ENCODE peak calls at places on chromosomes 5 and 9, in seven cellular contexts. N is choroid plexus epithelial cell, G is dorsolateral prefrontal cortex, W is cardiac muscle cell, P is ascending aorta, Z is A549, F is GM12865. Y is an unnamed sample.

GRCh38 chr9:115373000-115373709 is 255.2 kb upstream of the TNC start:
- DNase-seq in N (peak; percentile 95), W (peak; percentile 89), G (no peak), Z (peak; percentile 82), P (no peak), F (no peak), Y (peak; percentile 97)

GRCh38 chr5:33238826-33239670 is 201.7 kb upstream of the TARS1 start:
- DNase-seq in W (no peak), N (no peak), P (no peak), F (peak; percentile 17), G (no peak), Z (no peak), Y (no peak)

GRCh38 chr9:94490465-94490864 is 64.4 kb upstream of the PCAT7 start:
- DNase-seq in P (no peak), F (no peak), G (no peak), W (peak; percentile 28), N (peak; percentile 21), Z (no peak), Y (no peak)

GRCh38 chr9:17342696-17343095 is 207.9 kb downstream of the CNTLN start:
- DNase-seq in N (no peak), F (no peak), P (no peak), Z (no peak), W (no peak), G (peak; percentile 56), Y (no peak)

GRCh38 chr5:55407059-55407684 is 99.4 kb downstream of the MTREX start:
- DNase-seq in W (peak; percentile 71), F (peak; percentile 27), N (peak; percentile 82), G (no peak), Z (peak; percentile 25), P (no peak), Y (peak; percentile 52)

GRCh38 chr5:73039082-73039481 is 81.3 kb upstream of the TMEM171 start:
- DNase-seq in W (no peak), Z (no peak), N (peak; percentile 22), G (no peak), F (no peak), P (no peak), Y (no peak)

GRCh38 chr5:173686950-173687349 is 70.5 kb upstream of the BOD1 start:
- DNase-seq in G (no peak), N (no peak), Z (no peak), P (no peak), W (no peak), F (peak; percentile 61), Y (no peak)

GRCh38 chr5:112174959-112175594 is 244.0 kb downstream of the EPB41L4A start:
- DNase-seq in G (no peak), F (peak; percentile 73), N (peak; percentile 63), Z (peak; percentile 47), P (no peak), W (peak; percentile 71), Y (peak; percentile 48)

GRCh38 chr9:116358251-116358650 is 204.7 kb downstream of the PAPPA start:
- DNase-seq in Z (no peak), F (no peak), P (no peak), N (no peak), G (no peak), W (no peak), Y (no peak)

GRCh38 chr5:78320461-78320860 is 26.0 kb upstream of the AP3B1 start:
- DNase-seq in N (peak; percentile 74), P (no peak), W (peak; percentile 63), G (no peak), F (peak; percentile 41), Z (no peak), Y (peak; percentile 45)

GRCh38 chr5:106680330-106680729 is 990.4 kb downstream of the EFNA5 start:
- DNase-seq in Z (no peak), P (no peak), W (no peak), G (no peak), F (peak; percentile 59), N (peak; percentile 49), Y (peak; percentile 35)

GRCh38 chr5:63261695-63262094 is 683.1 kb downstream of the LRRC70 start:
- DNase-seq in G (no peak), N (no peak), Z (no peak), P (no peak), F (no peak), W (no peak), Y (no peak)

GRCh38 chr9:74777136-74777879 is 110.4 kb downstream of the TRPM6 start:
- DNase-seq in P (no peak), W (peak; percentile 72), N (peak; percentile 78), G (peak; percentile 44), F (peak; percentile 68), Z (peak; percentile 46), Y (peak; percentile 65)

GRCh38 chr5:6343951-6344596 is 34.3 kb downstream of the MED10 start:
- DNase-seq in W (no peak), N (no peak), F (no peak), Z (no peak), P (no peak), G (no peak), Y (no peak)

GRCh38 chr9:105064248-105065118 is 136.5 kb upstream of the ABCA1 start:
- DNase-seq in Z (peak; percentile 89), W (peak; percentile 96), F (peak; percentile 27), G (peak; percentile 33), N (peak; percentile 99), P (peak; percentile 67), Y (peak; percentile 98)

GRCh38 chr5:138503487-138504270 is 38.4 kb downstream of the EGR1 start:
- DNase-seq in N (peak; percentile 82), F (peak; percentile 59), P (no peak), W (peak; percentile 77), Z (peak; percentile 86), G (peak; percentile 57), Y (peak; percentile 69)

GRCh38 chr5:79774171-79774854 is 84.7 kb downstream of the CMYA5 start:
- DNase-seq in F (peak; percentile 41), P (no peak), Z (peak; percentile 15), N (peak; percentile 23), G (no peak), W (peak; percentile 38), Y (peak; percentile 23)

GRCh38 chr9:135240871-135241311 is 153.4 kb downstream of the OLFM1 start:
- DNase-seq in Z (no peak), F (no peak), G (no peak), W (no peak), N (no peak), P (no peak), Y (no peak)

GRCh38 chr9:31210982-31211570 is 1173.4 kb upstream of the ACO1 start:
- DNase-seq in W (peak; percentile 45), P (no peak), G (no peak), N (peak; percentile 52), F (no peak), Z (no peak), Y (no peak)
- TF ChIP-seq CTCF in W (no peak), P (no peak), G (no peak), N (no peak), F (no peak), Z (no peak), Y (no peak)

GRCh38 chr5:95083606-95084005 is 201.3 kb downstream of the MCTP1 start:
- DNase-seq in F (no peak), Z (no peak), W (no peak), N (peak; percentile 56), G (no peak), P (no peak), Y (peak; percentile 20)

GRCh38 chr5:95084757-95085156 is 200.1 kb downstream of the MCTP1 start:
- DNase-seq in N (no peak), W (no peak), Z (no peak), G (no peak), F (no peak), P (no peak), Y (no peak)

GRCh38 chr5:95087819-95088317 is 197.0 kb downstream of the MCTP1 start:
- DNase-seq in Z (no peak), F (peak; percentile 77), W (peak; percentile 24), P (no peak), G (no peak), N (peak; percentile 83), Y (peak; percentile 7)

GRCh38 chr5:95090774-95091173 is 194.1 kb downstream of the MCTP1 start:
- DNase-seq in P (no peak), G (no peak), F (no peak), W (no peak), Z (no peak), N (no peak), Y (no peak)

GRCh38 chr5:95086932-95087818 is 197.7 kb downstream of the MCTP1 start:
- DNase-seq in N (no peak), F (peak; percentile 19), G (no peak), W (no peak), P (no peak), Z (no peak), Y (no peak)
- H3K4me3 ChIP-seq in N (no peak overlapping the region), F (no peak overlapping the region), G (no peak overlapping the region), W (no peak overlapping the region), P (no peak overlapping the region), Z (no peak overlapping the region), Y (no peak overlapping the region)

DNA sequence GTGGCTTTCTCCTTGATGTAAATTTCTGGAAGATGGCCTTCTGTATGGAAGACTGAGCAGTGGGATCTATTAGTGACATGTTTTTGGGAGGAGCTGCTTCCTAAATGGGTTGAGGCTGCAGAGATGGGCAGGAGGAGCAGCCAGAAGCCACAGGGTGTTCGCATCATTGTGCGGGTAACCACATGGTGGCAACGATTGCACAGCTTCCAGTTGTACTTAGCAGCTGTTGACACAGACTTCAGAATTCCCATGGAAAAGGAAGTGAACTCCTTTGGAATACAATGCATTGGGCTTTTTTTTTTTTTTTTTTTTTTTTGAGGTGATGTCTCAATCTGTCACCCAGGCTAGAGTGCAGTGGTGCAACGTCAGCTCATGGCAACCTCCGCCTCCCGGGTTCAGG is 297.3 kb downstream of the NR3C1 start:
- DNase-seq in N (peak; percentile 31), W (peak; percentile 75), F (no peak), Z (peak; percentile 40), G (no peak), P (no peak), Y (peak; percentile 47)
- TF ChIP-seq CTCF in N (peak; percentile 13), W (peak; percentile 27), F (no peak), Z (peak; percentile 37), G (peak; percentile 27), P (no peak), Y (peak; percentile 20)

GRCh38 chr5:141422742-141423291 is 2.0 kb downstream of the PCDHGA11 start:
- DNase-seq in F (no peak), Z (no peak), W (no peak), N (no peak), P (no peak), G (no peak), Y (no peak)

GRCh38 chr5:141419074-141419880 is 1.6 kb upstream of the PCDHGA11 start:
- DNase-seq in Z (no peak), W (no peak), N (no peak), P (no peak), F (no peak), G (no peak), Y (no peak)

GRCh38 chr5:141421489-141421855 is 621 bp downstream of the PCDHGA11 start:
- DNase-seq in Z (no peak), P (no peak), F (no peak), N (no peak), W (no peak), G (no peak), Y (no peak)

DNA sequence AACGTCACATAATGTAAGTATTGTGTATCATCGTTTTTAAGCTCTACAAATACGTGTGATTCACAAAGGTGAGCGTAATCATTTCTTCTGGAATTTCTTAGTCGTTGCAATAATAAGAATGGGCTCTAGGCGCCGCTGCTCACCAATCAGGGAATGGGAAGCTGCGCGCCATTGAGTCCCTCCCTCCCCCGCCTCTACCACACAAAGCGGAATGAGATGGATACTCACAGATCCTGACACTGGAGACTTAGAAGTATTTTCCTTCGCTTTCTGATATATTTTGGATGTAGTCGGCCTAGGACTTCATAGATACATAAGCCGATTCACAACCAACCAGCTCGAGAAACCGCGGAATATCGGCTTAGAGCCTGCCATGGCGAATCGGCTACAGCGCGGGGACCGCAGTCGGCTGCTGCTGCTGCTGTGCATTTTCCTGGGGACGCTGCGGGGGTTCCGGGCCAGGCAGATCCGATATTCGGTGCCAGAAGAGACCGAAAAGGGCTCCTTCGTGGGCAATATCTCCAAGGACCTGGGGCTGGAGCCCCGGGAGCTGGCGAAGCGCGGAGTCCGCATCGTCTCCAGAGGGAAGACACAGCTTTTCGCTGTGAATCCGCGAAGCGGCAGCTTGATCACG is at the start of gene PCDHGA11:
- DNase-seq in G (no peak), Z (no peak), N (peak; percentile 69), F (peak; percentile 77), P (no peak), W (peak; percentile 73), Y (peak; percentile 82)
- H3K4me3 ChIP-seq in G (peak within 1 kb of the TSS; percentile 42), Z (no peak within 1 kb of the TSS), N (peak within 1 kb of the TSS; percentile 55), F (peak within 1 kb of the TSS; percentile 65), P (peak within 1 kb of the TSS; percentile 40), W (no peak within 1 kb of the TSS), Y (peak within 1 kb of the TSS; percentile 52)

Y was measured in astrocyte of the spinal cord.